ENCODE peak calls at places on chromosomes 4 and X, in eight cellular contexts. H is 8988T; C is fibroblast of lung; T is hepatocyte; B is GM12865; N is activated naive CD4-positive, alpha-beta T cell treated with anti-CD3 and anti-CD28 coated beads for 36 hours; Q is AG10803; G is nucleus accumbens. F is an unnamed sample.

GRCh38 chr4:15695240-15695699 is 7.6 kb upstream of the BST1 start:
- DNase-seq in G (no peak), T (no peak), N (no peak), C (peak; percentile 74), H (no peak), B (no peak), Q (peak; percentile 99), F (peak; percentile 99)

GRCh38 chr4:1210241-1210841 is 38.0 kb upstream of the SPON2 start:
- DNase-seq in Q (no peak), C (no peak), B (no peak), G (no peak), N (no peak), T (no peak), H (no peak), F (no peak)

GRCh38 chr4:158667651-158668198 is 4.0 kb downstream of the C4orf46 start:
- DNase-seq in B (peak; percentile 36), H (no peak), N (peak; percentile 28), G (no peak), T (peak; percentile 14), Q (peak; percentile 45), C (peak; percentile 27), F (peak; percentile 20)

GRCh38 chrX:53599781-53600396 is 86.6 kb downstream of the HUWE1 start:
- DNase-seq in C (no peak), T (no peak), Q (no peak), H (no peak), N (no peak), B (no peak), G (no peak), F (no peak)

GRCh38 chrX:30689116-30689515 is 35.9 kb downstream of the GK start:
- DNase-seq in H (no peak), C (no peak), N (no peak), B (no peak), Q (no peak), T (no peak), G (no peak), F (no peak)

GRCh38 chrX:108304210-108304609 is 134.0 kb downstream of the COL4A6 start:
- DNase-seq in Q (no peak), C (peak; percentile 58), G (no peak), H (no peak), T (no peak), B (peak; percentile 0), N (no peak), F (peak; percentile 9)

GRCh38 chr4:8772499-8773123 is 99.0 kb downstream of the HMX1 start:
- DNase-seq in N (no peak), Q (no peak), G (no peak), T (no peak), B (no peak), C (no peak), H (no peak), F (no peak)

GRCh38 chr4:70839537-70840093 is at the start of gene GRSF1:
- DNase-seq in B (peak; percentile 97), H (peak; percentile 68), G (peak; percentile 74), N (peak; percentile 97), Q (peak; percentile 91), T (peak; percentile 96), C (peak; percentile 94), F (peak; percentile 83)

GRCh38 chr4:74431113-74431826 is 13.7 kb upstream of the AREG start:
- DNase-seq in T (no peak), G (no peak), N (no peak), Q (no peak), H (no peak), C (peak; percentile 92), B (no peak), F (no peak)

GRCh38 chr4:147160908-147161513 is 215.3 kb upstream of the TTC29 start:
- DNase-seq in N (peak; percentile 18), Q (peak; percentile 65), G (no peak), H (peak; percentile 17), C (peak; percentile 81), T (peak; percentile 78), B (peak; percentile 69), F (peak; percentile 47)

GRCh38 chr4:148735432-148736155 is 293.4 kb upstream of the NR3C2 start:
- DNase-seq in T (no peak), N (peak; percentile 48), G (no peak), C (no peak), B (peak; percentile 9), Q (no peak), H (no peak), F (no peak)

GRCh38 chr4:126213996-126214395 is 899.2 kb downstream of the FAT4 start:
- DNase-seq in H (no peak), N (no peak), T (peak; percentile 15), B (no peak), Q (no peak), C (no peak), G (no peak), F (peak; percentile 23)

GRCh38 chr4:68272860-68273259 is 27.4 kb upstream of the TMPRSS11B start:
- DNase-seq in Q (peak; percentile 33), G (no peak), B (no peak), T (no peak), H (no peak), C (no peak), N (no peak), F (no peak)

GRCh38 chr4:100657187-100657586 is 139.4 kb upstream of the EMCN start:
- DNase-seq in Q (no peak), C (no peak), T (no peak), G (no peak), N (no peak), H (no peak), B (no peak), F (no peak)

GRCh38 chrX:10015711-10016515 is 48.8 kb downstream of the CLDN34 start:
- DNase-seq in B (peak; percentile 18), T (peak; percentile 49), N (no peak), G (no peak), C (peak; percentile 31), Q (peak; percentile 51), H (peak; percentile 31), F (no peak)

GRCh38 chr4:103046416-103047290 is 27.1 kb upstream of the SLC9B1 start:
- DNase-seq in N (peak; percentile 42), G (no peak), C (peak; percentile 58), H (no peak), Q (peak; percentile 42), T (peak; percentile 62), B (peak; percentile 68), F (peak; percentile 22)

GRCh38 chr4:6689506-6689960 is 4.1 kb upstream of the S100P start:
- DNase-seq in Q (no peak), C (no peak), H (no peak), N (no peak), G (no peak), B (no peak), T (peak; percentile 31), F (no peak)

GRCh38 chr4:162056947-162057346 is 106.9 kb downstream of the FSTL5 start:
- DNase-seq in H (no peak), B (no peak), T (no peak), G (no peak), N (no peak), C (no peak), Q (no peak), F (no peak)

GRCh38 chr4:15778742-15779231 is 659 bp downstream of the CD38 start:
- DNase-seq in T (peak; percentile 18), N (peak; percentile 68), H (peak; percentile 33), B (peak; percentile 88), G (peak; percentile 24), Q (no peak), C (no peak), F (peak; percentile 53)

GRCh38 chrX:19792412-19792811 is 95.0 kb downstream of the SH3KBP1 start:
- DNase-seq in G (no peak), T (no peak), C (no peak), Q (no peak), N (no peak), H (no peak), B (no peak), F (no peak)

GRCh38 chrX:148290937-148291336 is 209.5 kb upstream of the AFF2 start:
- DNase-seq in C (no peak), T (no peak), B (no peak), H (no peak), G (no peak), N (no peak), Q (no peak), F (no peak)

GRCh38 chrX:36856849-36857248 is 151.3 kb upstream of the FAM47C start:
- DNase-seq in H (no peak), G (no peak), T (no peak), B (no peak), C (peak; percentile 23), N (no peak), Q (no peak), F (no peak)

GRCh38 chr4:108224628-108225053 is 55.9 kb upstream of the LEF1 start:
- DNase-seq in N (no peak), T (peak; percentile 62), B (no peak), C (peak; percentile 42), Q (peak; percentile 1), H (no peak), G (no peak), F (peak; percentile 40)

GRCh38 chr4:90127223-90127705 is at the start of gene CCSER1:
- DNase-seq in Q (peak; percentile 15), T (peak; percentile 91), C (peak; percentile 44), N (peak; percentile 14), G (peak; percentile 5), B (peak; percentile 83), H (peak; percentile 15), F (peak; percentile 45)

GRCh38 chrX:54922547-54922946 is 1.9 kb downstream of the TRO start:
- DNase-seq in T (no peak), H (no peak), B (no peak), G (no peak), C (no peak), N (no peak), Q (no peak), F (no peak)

GRCh38 chr4:157314906-157315305 is 94.4 kb downstream of the GRIA2 start:
- DNase-seq in G (no peak), H (no peak), C (no peak), B (no peak), N (no peak), T (no peak), Q (no peak), F (no peak)